ENCODE peak calls at places on chromosomes 4 and X, in five cellular contexts. U is heart left ventricle, R is cardiac muscle cell, A is thyroid gland, C is endothelial cell of umbilical vein. F is an unnamed sample.

GRCh38 chr4:42761804-42762203 is 104.9 kb upstream of the ATP8A1 start:
- DNase-seq in U (no peak), C (no peak), A (no peak), R (no peak), F (no peak)

GRCh38 chr4:77697860-77698599 is 92.4 kb downstream of the CXCL13 start:
- DNase-seq in U (no peak), R (peak; percentile 88), A (peak; percentile 39), C (peak; percentile 89), F (no peak)

GRCh38 chrX:29662101-29662500 is 553.3 kb upstream of the MAGEB2 start:
- DNase-seq in R (peak; percentile 55), A (no peak), C (peak; percentile 83), U (no peak), F (no peak)

GRCh38 chr4:52864816-52865215 is 2.7 kb downstream of the RASL11B start:
- DNase-seq in C (peak; percentile 97), R (peak; percentile 91), A (no peak), U (no peak), F (no peak)

GRCh38 chr4:189825466-189825865 is 115.2 kb upstream of the FRG1 start:
- DNase-seq in R (no peak), U (no peak), A (no peak), C (no peak), F (no peak)

GRCh38 chr4:112511294-112512118 is 4.5 kb downstream of the NEUROG2 start:
- DNase-seq in U (no peak), C (no peak), A (no peak), R (no peak), F (no peak)

GRCh38 chr4:110653602-110654253 is 30.9 kb upstream of the PITX2 start:
- DNase-seq in U (no peak), R (no peak), C (no peak), A (no peak), F (no peak)

GRCh38 chrX:21930986-21931385 is 9.5 kb upstream of the SMS start:
- DNase-seq in U (no peak), C (no peak), A (no peak), R (no peak), F (no peak)

GRCh38 chr4:53987761-53988171 is 76.6 kb downstream of the CHIC2 start:
- DNase-seq in U (no peak), C (no peak), R (peak; percentile 49), A (no peak), F (no peak)

GRCh38 chr4:128286474-128287158 is 997 bp downstream of the PGRMC2 start:
- DNase-seq in U (no peak), A (peak; percentile 35), C (peak; percentile 71), R (peak; percentile 51), F (no peak)

GRCh38 chrX:41720125-41720780 is 3.7 kb upstream of the GPR82 start:
- DNase-seq in U (no peak), R (peak; percentile 21), C (no peak), A (no peak), F (no peak)

GRCh38 chr4:186932631-186933150 is 209.0 kb upstream of the FAT1 start:
- DNase-seq in U (no peak), C (peak; percentile 69), R (peak; percentile 49), A (no peak), F (no peak)

GRCh38 chr4:152515678-152516077 is 20.2 kb downstream of the FBXW7 start:
- DNase-seq in C (no peak), R (peak; percentile 59), U (no peak), A (no peak), F (no peak)

GRCh38 chrX:132292753-132293152 is 73.5 kb upstream of the RAP2C start:
- DNase-seq in U (no peak), R (peak; percentile 74), C (peak; percentile 35), A (peak; percentile 8), F (no peak)

GRCh38 chrX:154805696-154806091 is 409 bp upstream of the MPP1 start:
- DNase-seq in R (peak; percentile 51), U (no peak), C (no peak), A (no peak), F (no peak)

GRCh38 chrX:25523574-25523973 is 507.8 kb upstream of the ARX start:
- DNase-seq in C (peak; percentile 82), R (peak; percentile 71), U (no peak), A (peak; percentile 2), F (no peak)

GRCh38 chrX:23732704-23733103 is 10.4 kb downstream of the ACOT9 start:
- DNase-seq in C (no peak), A (no peak), R (no peak), U (no peak), F (no peak)

GRCh38 chr4:87849612-87850011 is 16.8 kb downstream of the MEPE start:
- DNase-seq in C (no peak), A (no peak), R (peak; percentile 58), U (no peak), F (no peak)

GRCh38 chr4:111945014-111945413 is 200.2 kb upstream of the FAM241A start:
- DNase-seq in C (no peak), R (peak; percentile 3), U (no peak), A (no peak), F (no peak)

GRCh38 chrX:11664211-11664888 is 1.4 kb downstream of the ARHGAP6 start:
- DNase-seq in A (no peak), R (peak; percentile 21), U (no peak), C (no peak), F (no peak)

GRCh38 chr4:168877779-168878491 is 132.1 kb downstream of the CBR4 start:
- DNase-seq in R (peak; percentile 63), U (peak; percentile 79), C (peak; percentile 42), A (peak; percentile 21), F (no peak)

GRCh38 chr4:6900956-6901355 is 8.7 kb upstream of the TBC1D14 start:
- DNase-seq in C (no peak), U (peak; percentile 48), A (no peak), R (no peak), F (no peak)

GRCh38 chr4:135598151-135598550 is 1396.6 kb upstream of the PABPC4L start:
- DNase-seq in A (no peak), C (no peak), U (no peak), R (no peak), F (no peak)

GRCh38 chr4:149738156-149738555 is 77.5 kb downstream of the IQCM start:
- DNase-seq in U (no peak), R (no peak), A (no peak), C (no peak), F (no peak)

GRCh38 chrX:17744896-17745523 is 7.7 kb downstream of the SCML1 start:
- DNase-seq in U (no peak), R (peak; percentile 9), C (peak; percentile 21), A (no peak), F (no peak)

GRCh38 chrX:38220024-38220935 is at the start of gene SRPX:
- DNase-seq in R (peak; percentile 66), A (peak; percentile 12), C (peak; percentile 58), U (peak; percentile 61), F (no peak)

GRCh38 chrX:80285131-80285773 is 135.0 kb upstream of the TENT5D start:
- DNase-seq in R (peak; percentile 48), U (no peak), A (no peak), C (no peak), F (no peak)

GRCh38 chrX:119816300-119816699 is 24.9 kb upstream of the RPL39 start:
- DNase-seq in U (no peak), A (no peak), C (no peak), R (no peak), F (no peak)

GRCh38 chr4:82900016-82900334 is 560 bp upstream of the THAP9 start:
- DNase-seq in C (no peak), A (no peak), R (no peak), U (no peak), F (no peak)

GRCh38 chr4:2388430-2389182 is 29.8 kb downstream of the ZFYVE28 start:
- DNase-seq in U (no peak), R (peak; percentile 18), C (no peak), A (no peak), F (no peak)

GRCh38 chr4:13992975-13993495 is 365.5 kb upstream of the BOD1L1 start:
- DNase-seq in U (no peak), A (no peak), C (no peak), R (peak; percentile 46), F (no peak)

GRCh38 chr4:182448281-182449151 is 205.3 kb downstream of the TENM3 start:
- DNase-seq in U (peak; percentile 92), R (peak; percentile 93), A (peak; percentile 96), C (peak; percentile 87), F (no peak)

GRCh38 chr4:55050418-55050950 is 74.9 kb downstream of the KDR start:
- DNase-seq in A (no peak), U (no peak), R (no peak), C (no peak), F (no peak)

DNA sequence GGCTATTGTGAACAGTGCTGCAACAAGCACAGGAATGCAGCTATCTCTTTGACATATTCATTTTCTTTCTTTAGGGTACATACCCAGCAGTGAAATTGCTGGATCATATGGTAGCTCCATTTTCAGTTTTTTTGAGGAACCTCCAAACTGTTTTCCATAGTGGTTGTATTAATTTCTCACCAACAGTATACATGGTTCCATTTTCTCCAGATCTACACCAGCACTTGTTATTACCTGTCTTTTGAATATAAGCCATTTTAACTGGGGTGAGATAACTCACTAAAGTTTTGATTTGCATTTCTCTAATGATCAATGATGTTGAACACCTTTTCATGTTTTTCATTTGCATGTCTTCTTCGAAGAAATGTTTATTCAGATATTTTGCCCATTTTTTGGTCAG is 241.1 kb upstream of the AGTR2 start:
- DNase-seq in R (no peak), C (no peak), A (no peak), U (no peak), F (no peak)
- H3K9me3 ChIP-seq in R (no peaks in the 10 kb centered on the region), C (no peaks in the 10 kb centered on the region), A (no peaks in the 10 kb centered on the region), U (no peaks in the 10 kb centered on the region), F (no peaks in the 10 kb centered on the region)

DNA sequence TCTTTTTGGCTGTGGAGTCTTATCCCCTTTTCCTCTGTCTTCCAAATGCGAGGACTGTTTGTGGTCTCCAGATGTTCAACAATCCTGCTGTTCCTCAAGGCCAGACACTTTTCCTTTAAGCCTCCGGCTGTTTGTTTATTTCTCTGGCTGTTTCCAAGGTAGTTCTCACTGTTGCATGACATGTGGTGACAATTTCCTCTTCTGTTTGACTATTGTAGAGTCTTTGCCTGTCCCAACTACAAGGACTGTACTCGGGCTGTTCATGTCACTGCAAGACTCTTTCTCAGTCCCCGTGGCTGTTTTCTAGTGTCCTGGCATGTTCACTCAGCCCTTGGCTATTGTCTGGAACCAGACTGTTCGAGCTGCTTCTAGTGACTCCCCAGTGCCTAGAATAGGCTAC is 50.6 kb downstream of the ZNF157 start:
- DNase-seq in C (no peak), R (no peak), A (no peak), U (no peak), F (no peak)
- H3K9me3 ChIP-seq in C (no peaks in the 10 kb centered on the region), R (no peaks in the 10 kb centered on the region), A (no peaks in the 10 kb centered on the region), U (no peaks in the 10 kb centered on the region), F (no peaks in the 10 kb centered on the region)

GRCh38 chr4:12120968-12121367 is 692.3 kb upstream of the HS3ST1 start:
- DNase-seq in C (no peak), R (no peak), A (no peak), U (no peak), F (no peak)
- H3K9me3 ChIP-seq in C (no peaks in the 10 kb centered on the region), R (no peaks in the 10 kb centered on the region), A (no peaks in the 10 kb centered on the region), U (no peaks in the 10 kb centered on the region), F (no peaks in the 10 kb centered on the region)

DNA sequence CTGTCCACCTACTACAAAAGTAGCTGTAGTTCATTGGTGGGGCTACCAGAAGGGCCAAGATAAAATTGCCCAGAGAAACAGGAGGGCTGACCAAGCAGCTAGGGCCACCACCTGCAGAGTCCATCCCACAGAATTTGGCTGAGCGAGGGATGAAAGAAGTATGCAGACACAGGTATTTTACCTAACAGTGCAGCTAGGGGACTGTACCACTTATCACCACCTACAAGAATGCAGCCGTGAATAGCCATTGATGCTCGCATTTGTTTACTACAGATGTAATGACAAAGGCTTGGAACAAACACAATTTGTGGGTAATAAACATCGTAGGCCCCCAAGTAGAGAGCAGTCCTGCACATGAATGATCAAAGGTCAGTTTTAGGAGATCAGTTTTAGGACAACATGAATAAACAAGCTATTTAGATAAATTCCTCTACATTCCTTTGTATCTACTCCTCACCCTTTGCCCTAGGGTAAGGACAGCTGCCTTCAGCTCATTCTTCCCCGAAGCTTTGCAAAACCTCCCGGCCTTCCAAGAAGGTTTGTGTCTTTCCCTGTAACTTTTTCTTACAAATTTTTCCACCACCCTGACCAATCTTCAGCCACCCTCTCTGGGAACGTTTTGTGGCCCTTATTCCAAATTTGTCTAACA is 49.5 kb downstream of the ZNF718 start:
- DNase-seq in C (no peak), R (no peak), A (no peak), U (no peak), F (no peak)
- H3K9me3 ChIP-seq in C (peaks cover 2% of the 10 kb centered on the region), R (peaks cover 2% of the 10 kb centered on the region), A (no peaks in the 10 kb centered on the region), U (peaks cover 73% of the 10 kb centered on the region), F (peaks cover 43% of the 10 kb centered on the region)

F was measured in T-helper 17 cell.